ENCODE peak calls at places on chromosomes 6 and 20, in eight cellular contexts. Y is caudate nucleus, P is AG04450, E is tibial artery, X is pancreas, Q is psoas muscle, L is tibial nerve, A is upper lobe of right lung. J is an unnamed sample.

GRCh38 chr6:154791561-154792317 is 58.5 kb downstream of the SCAF8 start:
- DNase-seq in Y (no peak), P (no peak), E (no peak), X (no peak), Q (no peak), L (no peak), A (no peak), J (no peak)

GRCh38 chr6:123215211-123215610 is 219.2 kb downstream of the CLVS2 start:
- DNase-seq in Y (no peak), P (no peak), E (no peak), X (no peak), Q (no peak), L (no peak), A (no peak), J (no peak)

GRCh38 chr6:7237653-7238190 is 75.3 kb downstream of the SSR1 start:
- DNase-seq in Y (no peak), P (no peak), E (no peak), X (no peak), Q (no peak), L (no peak), A (no peak), J (no peak)

GRCh38 chr6:38483526-38483925 is 156.2 kb downstream of the BTBD9 start:
- DNase-seq in Y (no peak), P (no peak), E (no peak), X (no peak), Q (no peak), L (no peak), A (no peak), J (no peak)

GRCh38 chr6:105900120-105900937 is 185.8 kb upstream of the PRDM1 start:
- DNase-seq in Y (no peak), P (peak), E (no peak), X (no peak), Q (no peak), L (peak), A (no peak), J (no peak)

GRCh38 chr6:104579464-104579863 is 280.3 kb downstream of the HACE1 start:
- DNase-seq in Y (no peak), P (no peak), E (no peak), X (no peak), Q (no peak), L (no peak), A (no peak), J (no peak)

GRCh38 chr20:62595491-62595890 is 46.8 kb upstream of the SLCO4A1 start:
- DNase-seq in Y (no peak), P (peak), E (no peak), X (peak), Q (no peak), L (no peak), A (no peak), J (no peak)

GRCh38 chr6:96794980-96795379 is 42.3 kb downstream of the GPR63 start:
- DNase-seq in Y (no peak), P (no peak), E (no peak), X (no peak), Q (no peak), L (no peak), A (no peak), J (no peak)

GRCh38 chr20:50856475-50857041 is 61.7 kb downstream of the BCAS4 start:
- DNase-seq in Y (no peak), P (no peak), E (no peak), X (no peak), Q (no peak), L (no peak), A (no peak), J (no peak)

GRCh38 chr20:19274412-19275015 is 62.1 kb downstream of the SLC24A3 start:
- DNase-seq in Y (no peak), P (no peak), E (peak), X (no peak), Q (peak), L (peak), A (no peak), J (peak)

GRCh38 chr6:25963426-25964123 is 973 bp downstream of the TRIM38 start:
- DNase-seq in Y (no peak), P (no peak), E (no peak), X (no peak), Q (no peak), L (no peak), A (no peak), J (no peak)

GRCh38 chr6:167049275-167049674 is 50.1 kb downstream of the CEP43 start:
- DNase-seq in Y (no peak), P (no peak), E (no peak), X (no peak), Q (no peak), L (no peak), A (no peak), J (no peak)

GRCh38 chr6:19803331-19804330 is 33.5 kb upstream of the ID4 start:
- DNase-seq in Y (no peak), P (no peak), E (no peak), X (no peak), Q (no peak), L (no peak), A (no peak), J (no peak)

GRCh38 chr6:158574800-158575199 is 14.9 kb downstream of the TMEM181 start:
- DNase-seq in Y (no peak), P (no peak), E (no peak), X (no peak), Q (no peak), L (no peak), A (no peak), J (no peak)

GRCh38 chr6:93419304-93420162 is at the start of gene EPHA7:
- DNase-seq in Y (peak), P (peak), E (peak), X (peak), Q (peak), L (peak), A (peak), J (peak)

GRCh38 chr6:109318328-109318876 is 63.9 kb downstream of the CD164 start:
- DNase-seq in Y (peak), P (no peak), E (no peak), X (no peak), Q (peak), L (peak), A (no peak), J (no peak)

GRCh38 chr6:153872946-153873345 is 166.1 kb upstream of the OPRM1 start:
- DNase-seq in Y (no peak), P (no peak), E (no peak), X (no peak), Q (no peak), L (no peak), A (no peak), J (no peak)

GRCh38 chr6:75098709-75099108 is 107.1 kb downstream of the COL12A1 start:
- DNase-seq in Y (no peak), P (peak), E (peak), X (no peak), Q (peak), L (peak), A (no peak), J (peak)

GRCh38 chr6:127606131-127606562 is 29.2 kb downstream of the C6orf58 start:
- DNase-seq in Y (no peak), P (no peak), E (no peak), X (no peak), Q (peak), L (no peak), A (no peak), J (no peak)

GRCh38 chr6:16486661-16487060 is 248.3 kb downstream of the GMPR start:
- DNase-seq in Y (no peak), P (no peak), E (no peak), X (no peak), Q (no peak), L (no peak), A (no peak), J (no peak)

GRCh38 chr6:163409712-163410111 is 4.8 kb upstream of the QKI start:
- DNase-seq in Y (no peak), P (no peak), E (no peak), X (no peak), Q (no peak), L (no peak), A (no peak), J (no peak)

GRCh38 chr6:163406830-163407229 is 7.7 kb upstream of the QKI start:
- DNase-seq in Y (no peak), P (no peak), E (no peak), X (no peak), Q (no peak), L (no peak), A (no peak), J (no peak)

GRCh38 chr6:163405412-163406309 is 8.9 kb upstream of the QKI start:
- DNase-seq in Y (peak), P (no peak), E (peak), X (peak), Q (peak), L (peak), A (peak), J (no peak)

GRCh38 chr6:163406320-163406719 is 8.2 kb upstream of the QKI start:
- DNase-seq in Y (no peak), P (no peak), E (no peak), X (no peak), Q (no peak), L (no peak), A (no peak), J (no peak)

DNA sequence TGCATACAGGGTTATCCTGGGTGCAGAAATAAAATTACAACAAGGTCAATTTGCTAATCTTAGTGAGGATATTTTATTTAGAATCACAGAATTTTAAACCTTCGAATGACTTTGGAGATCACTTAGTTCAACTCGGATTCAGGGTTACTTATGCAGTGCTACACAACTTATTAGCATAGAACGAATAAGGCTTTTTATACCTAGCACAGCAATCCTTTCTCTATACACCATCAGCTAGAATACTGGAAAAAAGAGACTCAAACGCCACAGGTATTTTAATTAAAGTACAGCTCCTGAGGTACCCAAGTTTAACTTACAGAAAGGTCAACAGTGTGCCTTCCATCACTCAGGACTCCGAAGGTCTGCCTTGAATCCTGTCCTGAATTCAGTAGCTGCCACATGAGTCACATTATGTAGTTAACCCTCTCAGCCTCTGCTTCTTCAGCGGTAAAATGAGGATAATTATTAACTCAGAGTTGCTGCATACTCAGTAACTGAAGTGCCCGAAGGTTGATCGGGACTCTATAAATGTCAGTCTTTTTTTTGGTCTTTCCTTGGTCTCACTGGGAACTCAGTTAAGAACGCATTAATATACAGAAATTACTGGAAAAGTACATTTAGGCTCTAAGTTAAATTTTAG is 6.0 kb upstream of the QKI start:
- DNase-seq in Y (no peak), P (no peak), E (no peak), X (no peak), Q (no peak), L (no peak), A (no peak), J (no peak)
- H3K27ac ChIP-seq in Y (no peak), P (no peak), E (no peak), X (no peak), Q (no peak), L (no peak), A (no peak), J (no peak)

GRCh38 chr6:43934803-43935602 is 165.0 kb downstream of the VEGFA start:
- DNase-seq in Y (no peak), P (no peak), E (peak), X (no peak), Q (peak), L (no peak), A (no peak), J (no peak)

GRCh38 chr6:43938178-43939101 is 168.4 kb downstream of the VEGFA start:
- DNase-seq in Y (no peak), P (no peak), E (peak), X (no peak), Q (no peak), L (no peak), A (no peak), J (peak)

GRCh38 chr6:43937236-43938177 is 167.5 kb downstream of the VEGFA start:
- DNase-seq in Y (no peak), P (no peak), E (peak), X (no peak), Q (peak), L (no peak), A (no peak), J (peak)

GRCh38 chr6:43935921-43936320 is 165.9 kb downstream of the VEGFA start:
- DNase-seq in Y (no peak), P (no peak), E (peak), X (no peak), Q (peak), L (no peak), A (no peak), J (no peak)

GRCh38 chr6:43936476-43936875 is 166.5 kb downstream of the VEGFA start:
- DNase-seq in Y (no peak), P (no peak), E (peak), X (no peak), Q (peak), L (no peak), A (no peak), J (peak)
- H3K27ac ChIP-seq in Y (no peak), P (no peak), E (no peak), X (no peak), Q (peak), L (no peak), A (no peak), J (no peak)

GRCh38 chr6:34466242-34467185 is 638 bp downstream of the PACSIN1 start:
- DNase-seq in Y (no peak), P (no peak), E (no peak), X (no peak), Q (no peak), L (no peak), A (no peak), J (no peak)
- H3K27ac ChIP-seq in Y (peak), P (no peak), E (no peak), X (no peak), Q (no peak), L (no peak), A (no peak), J (no peak)

GRCh38 chr6:112304680-112305079 is 42.5 kb upstream of the RFPL4B start:
- DNase-seq in Y (no peak), P (peak), E (no peak), X (no peak), Q (no peak), L (no peak), A (no peak), J (no peak)
- H3K27ac ChIP-seq in Y (no peak), P (no peak), E (no peak), X (no peak), Q (no peak), L (no peak), A (no peak), J (no peak)

GRCh38 chr6:37369321-37370196 is 15.8 kb downstream of the RNF8 start:
- DNase-seq in Y (no peak), P (no peak), E (no peak), X (no peak), Q (no peak), L (no peak), A (no peak), J (no peak)
- H3K27ac ChIP-seq in Y (peak), P (no peak), E (no peak), X (no peak), Q (no peak), L (no peak), A (peak), J (peak)

GRCh38 chr6:44257007-44257752 is at the start of gene SLC35B2:
- DNase-seq in Y (peak), P (no peak), E (peak), X (peak), Q (peak), L (peak), A (peak), J (no peak)

GRCh38 chr6:44255848-44256247 is 1.5 kb downstream of the SLC35B2 start:
- DNase-seq in Y (no peak), P (no peak), E (no peak), X (no peak), Q (peak), L (no peak), A (no peak), J (no peak)

GRCh38 chr6:44254957-44255808 is 2.1 kb downstream of the SLC35B2 start:
- DNase-seq in Y (no peak), P (no peak), E (no peak), X (peak), Q (peak), L (no peak), A (no peak), J (no peak)

GRCh38 chr6:44257753-44258324 is 511 bp upstream of the SLC35B2 start:
- DNase-seq in Y (no peak), P (no peak), E (no peak), X (peak), Q (no peak), L (no peak), A (peak), J (no peak)

DNA sequence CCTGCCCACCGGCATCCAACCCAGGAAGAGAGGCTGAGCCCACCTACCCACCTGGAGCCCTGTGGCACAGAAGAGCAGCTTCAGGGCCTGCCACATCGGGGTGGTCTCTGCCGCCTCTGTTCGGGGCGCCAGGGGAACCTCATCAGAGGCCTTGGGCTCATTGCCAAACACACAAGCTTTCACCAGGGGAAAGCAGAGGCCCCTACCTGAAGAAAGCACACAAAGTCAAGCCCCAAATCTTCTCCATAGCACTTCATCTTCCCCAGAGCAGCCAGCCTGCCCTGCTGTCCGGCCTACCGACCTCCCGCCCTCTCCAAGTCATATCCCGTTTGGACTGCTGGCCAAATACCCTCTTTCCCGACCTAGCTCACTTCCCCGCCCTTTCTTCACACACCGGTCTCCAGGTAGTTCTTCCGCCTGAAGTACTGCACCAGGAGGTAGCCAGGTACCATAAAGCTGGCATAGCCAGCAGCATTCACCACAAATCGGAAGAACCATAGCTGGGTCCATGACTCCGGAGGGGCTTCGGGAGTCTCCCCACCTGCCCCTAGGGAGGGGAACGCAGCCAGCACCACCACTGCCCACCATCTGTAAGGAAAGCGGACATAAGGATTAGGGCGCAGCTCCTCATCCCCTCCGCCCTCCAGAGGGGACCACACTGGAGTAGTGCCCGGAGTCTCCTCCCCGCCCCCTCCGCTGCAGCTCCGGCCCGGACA is 879 bp downstream of the SLC35B2 start:
- DNase-seq in Y (no peak), P (no peak), E (no peak), X (peak), Q (peak), L (no peak), A (no peak), J (no peak)
- H3K27ac ChIP-seq in Y (peak), P (peak), E (peak), X (peak), Q (peak), L (peak), A (peak), J (peak)

DNA sequence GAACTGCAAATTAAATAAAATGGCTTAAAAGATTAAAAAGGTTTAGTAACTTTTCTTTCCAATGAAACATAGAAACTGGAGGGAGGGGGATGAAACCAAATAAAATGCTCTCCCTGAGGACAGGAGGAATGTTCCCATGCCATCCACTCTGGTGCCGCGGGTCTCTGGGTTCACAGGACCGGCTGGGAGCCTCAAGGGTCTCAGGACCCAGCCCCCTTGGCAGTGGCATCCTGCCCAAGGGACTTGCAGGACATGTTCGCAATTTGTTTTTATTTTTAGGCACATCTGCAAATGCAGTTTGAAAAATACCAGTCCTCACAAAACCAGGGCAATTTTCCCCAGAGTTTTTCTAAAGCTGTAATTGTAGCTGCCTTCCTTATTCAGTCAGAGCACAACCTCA is 7.5 kb downstream of the BEND3 start:
- DNase-seq in Y (no peak), P (no peak), E (peak), X (no peak), Q (no peak), L (no peak), A (no peak), J (no peak)
- H3K27ac ChIP-seq in Y (no peak), P (no peak), E (no peak), X (no peak), Q (no peak), L (no peak), A (no peak), J (no peak)

GRCh38 chr6:125195526-125195925 is 42.0 kb downstream of the TPD52L1 start:
- DNase-seq in Y (no peak), P (no peak), E (no peak), X (no peak), Q (no peak), L (no peak), A (no peak), J (no peak)

GRCh38 chr6:125194980-125195379 is 41.4 kb downstream of the TPD52L1 start:
- DNase-seq in Y (no peak), P (no peak), E (no peak), X (no peak), Q (no peak), L (no peak), A (no peak), J (no peak)

GRCh38 chr6:125198285-125199009 is 44.9 kb downstream of the TPD52L1 start:
- DNase-seq in Y (no peak), P (no peak), E (no peak), X (no peak), Q (no peak), L (no peak), A (no peak), J (no peak)

GRCh38 chr6:125197795-125198269 is 44.3 kb downstream of the TPD52L1 start:
- DNase-seq in Y (no peak), P (no peak), E (peak), X (peak), Q (peak), L (peak), A (peak), J (peak)

GRCh38 chr6:125196613-125197012 is 43.0 kb downstream of the TPD52L1 start:
- DNase-seq in Y (no peak), P (no peak), E (no peak), X (no peak), Q (no peak), L (no peak), A (no peak), J (no peak)
- H3K27ac ChIP-seq in Y (peak), P (no peak), E (peak), X (no peak), Q (peak), L (peak), A (no peak), J (peak)

GRCh38 chr6:42448906-42449659 is 2.6 kb downstream of the TRERF1 start:
- DNase-seq in Y (no peak), P (no peak), E (no peak), X (no peak), Q (no peak), L (no peak), A (no peak), J (no peak)

GRCh38 chr6:42449917-42450313 is 1.8 kb downstream of the TRERF1 start:
- DNase-seq in Y (no peak), P (no peak), E (no peak), X (no peak), Q (no peak), L (no peak), A (no peak), J (no peak)

GRCh38 chr6:42450314-42451145 is 1.2 kb downstream of the TRERF1 start:
- DNase-seq in Y (peak), P (no peak), E (no peak), X (no peak), Q (no peak), L (no peak), A (no peak), J (no peak)

GRCh38 chr6:42446370-42446769 is 5.4 kb downstream of the TRERF1 start:
- DNase-seq in Y (no peak), P (no peak), E (no peak), X (no peak), Q (no peak), L (no peak), A (no peak), J (no peak)

DNA sequence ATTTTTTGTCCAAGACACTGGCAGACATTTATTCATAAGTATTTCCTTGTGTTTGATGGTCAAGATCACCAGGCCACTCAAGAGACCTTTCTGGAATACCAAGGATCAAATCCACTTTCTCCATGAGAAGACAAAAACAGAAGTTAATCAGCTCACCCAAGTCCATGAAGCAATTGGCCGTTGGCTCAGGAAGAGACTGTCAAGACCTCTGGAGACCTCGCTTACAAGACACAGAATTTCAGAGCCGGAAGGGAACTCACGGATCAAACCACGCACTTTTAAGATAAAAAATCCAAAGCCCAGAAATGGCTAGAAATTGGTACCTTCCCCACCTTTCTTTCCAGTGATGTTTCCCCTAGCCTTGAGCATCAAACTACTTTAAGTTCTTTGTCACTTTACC is 3.3 kb downstream of the TRERF1 start:
- DNase-seq in Y (no peak), P (no peak), E (no peak), X (no peak), Q (no peak), L (no peak), A (no peak), J (no peak)
- H3K27ac ChIP-seq in Y (no peak), P (no peak), E (no peak), X (no peak), Q (no peak), L (no peak), A (no peak), J (no peak)